ENCODE peak calls at places on chromosome X, in four cellular contexts. R, Q, M and Y are unnamed samples.

GRCh38 chrX:26558719-26559386 is 342.9 kb downstream of the MAGEB5 start:
- DNase-seq in M (no peak), R (no peak), Q (no peak), Y (no peak)

GRCh38 chrX:134601240-134601639 is 57.0 kb downstream of the PLAC1 start:
- DNase-seq in M (no peak), R (no peak), Q (no peak), Y (no peak)

GRCh38 chrX:150569155-150569477 is 695 bp downstream of the MTM1 start:
- DNase-seq in Q (no peak), M (no peak), R (peak; percentile 55), Y (no peak)

GRCh38 chrX:64894454-64895038 is 81.7 kb downstream of the ZC4H2 start:
- DNase-seq in Q (no peak), R (peak; percentile 27), M (peak; percentile 20), Y (no peak)

GRCh38 chrX:119880552-119881437 is 9.2 kb downstream of the NDUFA1 start:
- DNase-seq in R (peak; percentile 86), M (no peak), Q (no peak), Y (no peak)

GRCh38 chrX:108614616-108615015 is 121.7 kb downstream of the IRS4 start:
- DNase-seq in Q (no peak), R (no peak), M (no peak), Y (no peak)

GRCh38 chrX:124033821-124034220 is 72.3 kb downstream of the STAG2 start:
- DNase-seq in R (no peak), Q (no peak), M (no peak), Y (no peak)

GRCh38 chrX:68045008-68045577 is 388.2 kb downstream of the OPHN1 start:
- DNase-seq in Q (no peak), R (peak; percentile 53), M (no peak), Y (no peak)

GRCh38 chrX:131762802-131763234 is 218.9 kb downstream of the OR13H1 start:
- DNase-seq in M (peak; percentile 77), R (peak; percentile 86), Q (no peak), Y (no peak)

GRCh38 chrX:80512924-80513323 is 92.7 kb downstream of the TENT5D start:
- DNase-seq in Q (no peak), R (no peak), M (no peak), Y (no peak)

GRCh38 chrX:110081740-110082139 is 78.8 kb downstream of the TMEM164 start:
- DNase-seq in M (no peak), R (no peak), Q (no peak), Y (no peak)

GRCh38 chrX:11409957-11410356 is 116.7 kb downstream of the AMELX start:
- DNase-seq in M (no peak), R (no peak), Q (no peak), Y (no peak)

GRCh38 chrX:17375631-17376380 is 806 bp downstream of the NHS start:
- DNase-seq in R (no peak), M (peak; percentile 14), Q (no peak), Y (no peak)

GRCh38 chrX:69196666-69197065 is 31.4 kb upstream of the PJA1 start:
- DNase-seq in M (no peak), Q (no peak), R (no peak), Y (no peak)

GRCh38 chrX:100928660-100929613 is at the start of gene XKRX:
- DNase-seq in R (peak; percentile 57), Q (no peak), M (peak; percentile 34), Y (no peak)

GRCh38 chrX:85627363-85627762 is 247.9 kb upstream of the POF1B start:
- DNase-seq in M (no peak), R (no peak), Q (no peak), Y (no peak)

DNA sequence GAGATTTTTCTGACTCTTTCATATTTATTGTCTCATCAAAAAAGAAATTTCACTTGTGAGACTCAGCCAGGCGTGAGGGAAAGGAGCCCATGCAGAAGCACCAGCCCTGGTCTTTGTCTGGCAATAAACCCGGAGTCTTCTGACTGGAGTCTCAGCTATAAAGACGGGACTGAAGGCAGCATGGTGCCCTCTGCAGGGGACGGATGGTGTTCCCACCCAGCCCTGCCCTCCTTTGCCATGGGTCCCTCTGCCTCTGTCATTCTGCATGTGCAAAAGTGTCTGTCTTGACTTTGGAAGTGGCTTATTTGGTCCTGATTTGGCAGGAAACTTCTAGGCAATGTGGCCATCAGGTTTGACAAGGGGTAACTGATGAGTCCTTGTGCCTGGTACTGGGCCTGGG is 14.3 kb downstream of the ZNF185 start:
- DNase-seq in Q (no peak), M (no peak), R (no peak), Y (no peak)
- TF ChIP-seq CTCF in Q (no peak), M (no peak), R (no peak), Y (no peak)

DNA sequence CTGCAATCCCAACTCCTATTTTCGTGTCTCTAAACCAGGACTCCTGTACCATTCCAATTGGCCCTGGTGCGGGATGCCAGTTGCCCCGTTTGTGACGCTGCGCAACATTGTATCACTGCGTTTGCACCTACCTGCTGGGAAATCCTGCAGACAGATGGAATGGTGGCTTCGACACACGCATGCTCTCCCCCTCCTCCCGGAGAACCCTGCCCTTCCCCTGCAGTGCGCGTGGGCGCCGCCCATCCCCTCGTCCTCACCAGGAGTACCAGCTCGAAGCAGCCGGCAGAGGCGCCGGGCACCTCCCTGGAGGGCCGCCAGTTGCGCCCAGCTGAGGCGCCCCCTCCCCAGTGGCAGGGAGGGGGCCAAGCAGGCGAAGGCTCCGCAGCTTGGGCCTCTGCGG is 1.4 kb downstream of the DGKK start:
- DNase-seq in M (no peak), R (no peak), Q (no peak), Y (no peak)
- H3K4me3 ChIP-seq in M (no peak overlapping the region), R (no peak overlapping the region), Q (no peak overlapping the region), Y (no peak overlapping the region)

DNA sequence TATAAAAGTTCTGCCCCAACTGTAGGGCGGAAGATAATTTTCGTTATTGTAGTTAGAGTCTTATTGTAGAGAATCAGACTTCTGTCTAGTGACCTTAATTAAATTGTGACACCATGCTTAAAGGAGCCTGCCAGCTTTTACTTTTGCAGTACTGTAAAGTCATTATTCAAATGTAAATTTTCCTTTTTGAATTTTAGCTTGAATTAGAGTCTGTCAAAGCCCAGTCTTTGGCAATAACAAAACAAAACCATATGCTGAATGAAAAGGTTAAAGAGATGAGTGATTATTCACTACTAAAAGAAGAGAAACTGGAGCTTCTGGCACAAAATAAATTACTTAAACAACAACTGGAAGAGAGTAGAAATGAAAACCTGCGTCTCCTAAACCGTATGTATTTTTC is 21.8 kb downstream of the OFD1 start:
- DNase-seq in Q (no peak), R (no peak), M (no peak), Y (no peak)
- H3K36me3 ChIP-seq in Q (no peaks in the 10 kb centered on the region), R (no peaks in the 10 kb centered on the region), M (peaks cover 24% of the 10 kb centered on the region), Y (peaks cover 35% of the 10 kb centered on the region)

GRCh38 chrX:71911023-71911730 is 532 bp downstream of the NHSL2 start:
- DNase-seq in M (peak; percentile 22), R (peak; percentile 42), Q (no peak), Y (no peak)
- TF ChIP-seq CTCF in M (no peak), R (peak; percentile 42), Q (no peak), Y (peak; percentile 10)

DNA sequence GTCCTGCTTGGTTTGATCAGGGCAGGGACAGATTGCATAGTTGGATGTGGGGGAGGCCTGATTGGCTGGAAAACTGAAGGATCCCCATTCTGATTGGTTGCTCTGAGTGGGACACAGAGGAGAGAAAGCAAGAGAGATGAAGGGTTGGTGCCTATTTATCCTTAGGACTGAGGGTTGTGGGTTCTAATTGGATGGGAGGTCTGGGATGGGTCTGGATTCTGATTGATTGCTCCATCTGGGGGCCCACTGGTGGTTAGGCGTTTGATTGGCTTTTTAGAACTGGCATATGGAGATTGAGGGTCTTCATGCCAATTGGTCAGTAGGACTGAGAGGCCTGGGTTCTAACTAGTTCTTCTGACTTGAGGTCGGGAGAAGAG is 644 bp upstream of the EBP start:
- DNase-seq in M (no peak), R (no peak), Q (no peak), Y (no peak)
- H3K4me3 ChIP-seq in M (no peak overlapping the region), R (peak overlapping the region; percentile 52), Q (peak overlapping the region; percentile 65), Y (peak overlapping the region; percentile 40)

GRCh38 chrX:19866626-19867410 is 20.6 kb downstream of the SH3KBP1 start:
- DNase-seq in M (no peak), R (no peak), Q (no peak), Y (no peak)

GRCh38 chrX:19867938-19868337 is 19.5 kb downstream of the SH3KBP1 start:
- DNase-seq in Q (no peak), M (no peak), R (no peak), Y (no peak)

GRCh38 chrX:19865567-19866363 is 21.6 kb downstream of the SH3KBP1 start:
- DNase-seq in M (no peak), Q (no peak), R (no peak), Y (no peak)

GRCh38 chrX:19869195-19869594 is 18.2 kb downstream of the SH3KBP1 start:
- DNase-seq in R (no peak), Q (no peak), M (no peak), Y (no peak)

GRCh38 chrX:19867411-19867732 is 20.0 kb downstream of the SH3KBP1 start:
- DNase-seq in M (no peak), R (no peak), Q (no peak), Y (no peak)
- H3K36me3 ChIP-seq in M (no peaks in the 10 kb centered on the region), R (no peaks in the 10 kb centered on the region), Q (no peaks in the 10 kb centered on the region), Y (no peaks in the 10 kb centered on the region)

GRCh38 chrX:38327775-38328081 is 419 bp upstream of the RPGR start:
- DNase-seq in Q (no peak), R (no peak), M (no peak), Y (no peak)
- TF ChIP-seq CTCF in Q (no peak), R (no peak), M (no peak), Y (no peak)

GRCh38 chrX:1537031-1537715 is at the start of gene P2RY8:
- DNase-seq in M (peak; percentile 70), Q (no peak), R (peak; percentile 82), Y (no peak)

GRCh38 chrX:1535241-1536041 is 1.5 kb downstream of the P2RY8 start:
- DNase-seq in R (peak; percentile 50), Q (no peak), M (peak; percentile 32), Y (no peak)

GRCh38 chrX:1534321-1535168 is 2.4 kb downstream of the P2RY8 start:
- DNase-seq in M (no peak), R (peak; percentile 18), Q (no peak), Y (no peak)

GRCh38 chrX:1533083-1533482 is 3.9 kb downstream of the P2RY8 start:
- DNase-seq in Q (no peak), R (no peak), M (no peak), Y (no peak)

DNA sequence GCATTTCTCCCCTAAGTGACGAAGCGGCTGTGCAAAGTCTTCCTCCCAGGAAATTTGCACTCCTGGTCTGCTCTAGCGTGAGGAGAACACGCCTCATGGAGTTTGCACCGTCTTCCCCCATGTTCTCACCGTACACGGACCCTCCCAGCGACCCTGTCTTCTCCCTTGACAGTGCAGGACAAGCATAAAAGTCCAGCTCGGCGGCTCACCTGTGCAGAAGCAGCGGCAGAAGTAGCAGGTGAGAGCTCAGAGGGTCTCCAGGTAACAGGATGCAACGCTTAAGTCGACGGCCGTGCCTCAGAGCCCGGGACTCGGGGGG is 314 bp downstream of the P2RY8 start:
- DNase-seq in M (no peak), R (no peak), Q (no peak), Y (no peak)
- H3K4me3 ChIP-seq in M (no peak overlapping the region), R (peak overlapping the region; percentile 80), Q (peak overlapping the region; percentile 46), Y (peak overlapping the region; percentile 33)

GRCh38 chrX:41339148-41339547 is 5.2 kb downstream of the DDX3X start:
- DNase-seq in R (no peak), M (no peak), Q (no peak), Y (no peak)
- H3K36me3 ChIP-seq in R (peaks cover 32% of the 10 kb centered on the region), M (peaks cover 24% of the 10 kb centered on the region), Q (peaks cover 35% of the 10 kb centered on the region), Y (peaks cover 42% of the 10 kb centered on the region)

GRCh38 chrX:39869846-39870601 is 227.7 kb downstream of the BCOR start:
- DNase-seq in R (no peak), Q (no peak), M (no peak), Y (no peak)

GRCh38 chrX:39862958-39863357 is 234.8 kb downstream of the BCOR start:
- DNase-seq in Q (no peak), R (no peak), M (no peak), Y (no peak)

GRCh38 chrX:39871648-39872047 is 226.1 kb downstream of the BCOR start:
- DNase-seq in M (no peak), Q (no peak), R (no peak), Y (no peak)

GRCh38 chrX:39866229-39866628 is 231.5 kb downstream of the BCOR start:
- DNase-seq in R (no peak), M (no peak), Q (no peak), Y (no peak)
- TF ChIP-seq CTCF in R (no peak), M (no peak), Q (no peak), Y (no peak)